ENCODE peak calls at places on chromosomes 13 and 19, in four cellular contexts. M is IMR-90, F is K562, B is GM12878. O is an unnamed sample.
A peak's percentile ranks its signal among the peaks of the same experiment; 100 is the strongest.

GRCh38 chr19:447816-448546 is 12.9 kb downstream of the SHC2 start:
- DNase-seq in M (no peak), F (no peak), B (no peak), O (no peak)

GRCh38 chr13:110042253-110042652 is 255.9 kb upstream of the IRS2 start:
- DNase-seq in F (no peak), B (no peak), M (peak; percentile 54), O (no peak)

GRCh38 chr19:37972803-37973202 is 65.8 kb downstream of the SIPA1L3 start:
- DNase-seq in M (no peak), F (no peak), B (no peak), O (no peak)

GRCh38 chr19:50793558-50794065 is 3.4 kb downstream of the ACP4 start:
- DNase-seq in B (no peak), F (no peak), M (no peak), O (no peak)

GRCh38 chr13:67964091-67964490 is 734.0 kb upstream of the PCDH9 start:
- DNase-seq in B (no peak), M (no peak), F (no peak), O (no peak)

GRCh38 chr13:88142653-88143052 is 471.5 kb downstream of the SLITRK5 start:
- DNase-seq in B (no peak), F (no peak), M (no peak), O (no peak)

GRCh38 chr19:50649433-50650391 is at the start of gene C19orf81:
- DNase-seq in F (peak; percentile 79), M (peak; percentile 6), B (no peak), O (no peak)

GRCh38 chr13:98576963-98577822 is at the start of gene STK24:
- DNase-seq in M (peak; percentile 74), B (no peak), F (peak; percentile 71), O (peak; percentile 78)

GRCh38 chr13:75326173-75327131 is 155.5 kb downstream of the TBC1D4 start:
- DNase-seq in M (peak; percentile 53), F (peak; percentile 62), B (no peak), O (peak; percentile 87)

GRCh38 chr13:113862766-113863510 is 938 bp downstream of the GAS6 start:
- DNase-seq in B (no peak), F (peak; percentile 56), M (no peak), O (peak; percentile 30)

GRCh38 chr19:40578442-40578908 is 1.8 kb downstream of the SHKBP1 start:
- DNase-seq in B (no peak), M (peak; percentile 41), F (peak; percentile 90), O (peak; percentile 28)

GRCh38 chr13:25981060-25981459 is 70.8 kb downstream of the SHISA2 start:
- DNase-seq in B (no peak), F (no peak), M (no peak), O (no peak)

GRCh38 chr13:32135655-32136054 is 104.1 kb downstream of the FRY start:
- DNase-seq in F (no peak), M (peak; percentile 89), B (no peak), O (no peak)

GRCh38 chr19:31220540-31220939 is 128.7 kb downstream of the TSHZ3 start:
- DNase-seq in M (no peak), B (no peak), F (peak; percentile 27), O (no peak)

GRCh38 chr13:29598321-29598720 is 2.8 kb upstream of the SLC7A1 start:
- DNase-seq in B (no peak), F (no peak), M (no peak), O (no peak)

GRCh38 chr13:27261376-27261775 is 9.3 kb upstream of the RASL11A start:
- DNase-seq in M (no peak), B (no peak), F (no peak), O (no peak)

GRCh38 chr13:39417643-39418042 is 185.3 kb downstream of the LHFPL6 start:
- DNase-seq in M (peak; percentile 72), F (no peak), B (no peak), O (peak; percentile 74)

GRCh38 chr13:77409412-77409811 is 82.5 kb upstream of the MYCBP2 start:
- DNase-seq in M (no peak), F (no peak), B (no peak), O (no peak)

GRCh38 chr19:18218159-18218558 is 8.1 kb downstream of the PDE4C start:
- DNase-seq in M (no peak), B (no peak), F (no peak), O (no peak)

GRCh38 chr13:34816543-34816942 is 125.5 kb upstream of the NBEA start:
- DNase-seq in B (no peak), F (no peak), M (no peak), O (no peak)

GRCh38 chr13:59422646-59423045 is 741.1 kb downstream of the DIAPH3 start:
- DNase-seq in B (no peak), F (no peak), M (peak; percentile 12), O (no peak)

GRCh38 chr19:18417250-18418033 is 1.8 kb upstream of the SSBP4 start:
- DNase-seq in B (no peak), F (peak; percentile 94), M (peak; percentile 73), O (peak; percentile 85)

GRCh38 chr13:67437246-67437645 is 207.1 kb upstream of the PCDH9 start:
- DNase-seq in M (no peak), B (no peak), F (no peak), O (no peak)

GRCh38 chr19:15015946-15016542 is 33.2 kb upstream of the CASP14 start:
- DNase-seq in F (peak; percentile 59), B (no peak), M (no peak), O (peak; percentile 6)

GRCh38 chr19:55173717-55174409 is 6.2 kb downstream of the SYT5 start:
- DNase-seq in M (peak; percentile 43), B (no peak), F (peak; percentile 94), O (no peak)
- H2AFZ ChIP-seq in M (peak overlapping the region; percentile 91), B (peak overlapping the region; percentile 58), F (peak overlapping the region; percentile 95), O (peak overlapping the region; percentile 74)

DNA sequence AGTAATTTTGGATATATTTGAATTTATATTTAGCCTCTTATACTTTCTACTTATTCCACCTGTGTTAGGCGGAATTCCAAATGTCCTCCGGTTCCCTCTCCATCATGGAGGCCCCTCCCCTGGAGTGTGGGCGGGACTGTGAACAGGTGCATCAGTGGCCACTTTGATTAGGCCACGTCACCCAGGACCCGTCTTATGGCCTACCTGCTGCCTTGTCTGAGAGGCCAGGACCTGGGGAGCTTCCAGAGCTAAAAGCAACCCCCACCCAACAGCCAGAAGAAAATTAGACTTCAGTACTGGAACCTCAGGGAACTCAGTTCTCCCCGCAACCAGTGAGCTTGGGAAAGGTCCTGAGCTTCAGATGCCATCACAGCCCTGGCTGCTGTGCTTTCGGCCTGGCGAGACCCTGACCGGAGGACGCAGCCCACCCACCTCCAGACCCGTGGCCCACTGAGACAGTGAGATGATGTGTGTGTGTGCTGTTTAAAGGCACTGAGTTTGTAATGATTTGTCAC is 200.2 kb upstream of the SOX1 start:
- DNase-seq in F (no peak), M (no peak), B (no peak), O (no peak)
- TF ChIP-seq FOS in F (no peak), M (no peak), B (no peak), O (no peak)

DNA sequence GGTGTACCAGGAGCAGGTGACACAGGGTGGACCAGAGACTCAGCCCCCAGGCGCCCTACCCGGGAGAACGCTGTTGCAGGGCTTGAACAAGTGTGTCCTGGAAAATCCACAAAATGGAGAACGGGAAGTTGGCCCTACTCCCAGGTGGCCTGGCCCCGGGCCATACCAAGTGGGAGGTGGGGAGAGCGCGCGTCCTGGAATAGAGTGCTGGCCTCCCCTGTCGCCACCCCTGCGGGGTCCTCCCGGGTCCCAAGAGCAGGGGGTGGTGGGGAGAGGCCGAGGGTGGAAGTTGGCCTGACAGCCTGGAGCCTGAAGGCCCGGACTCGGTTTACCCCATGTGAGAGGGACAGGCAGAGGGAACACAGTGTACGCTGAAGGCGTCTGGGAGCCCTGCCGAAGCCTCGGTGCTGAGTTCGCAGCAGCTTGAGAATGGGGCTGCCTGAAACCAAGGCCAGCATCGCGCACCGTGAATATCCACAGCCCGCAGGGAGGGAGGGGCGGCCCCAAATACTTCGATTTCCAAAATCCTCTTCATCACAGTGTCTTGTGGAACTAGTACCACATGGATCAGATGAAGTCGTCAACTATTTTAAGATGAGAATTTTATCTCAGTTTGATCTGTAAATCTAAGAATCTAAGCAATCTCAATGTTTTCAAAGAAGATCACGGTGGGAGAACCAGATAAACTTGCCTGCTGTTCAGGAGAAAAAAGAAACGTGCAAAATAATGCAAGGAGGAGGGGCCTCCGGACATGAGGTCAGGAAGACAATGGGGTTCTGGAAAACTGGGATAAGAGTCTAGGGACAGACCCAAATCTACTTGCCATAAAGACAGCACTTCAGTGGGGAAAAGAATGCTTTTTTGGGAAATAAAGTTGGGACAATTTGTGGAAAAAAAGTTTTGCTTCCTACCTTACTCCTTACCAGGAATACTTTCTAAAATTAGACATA is 10.4 kb upstream of the KLF16 start:
- DNase-seq in M (no peak), B (no peak), F (peak; percentile 57), O (peak; percentile 50)
- H2AFZ ChIP-seq in M (no peak overlapping the region), B (no peak overlapping the region), F (peak overlapping the region; percentile 30), O (no peak overlapping the region)

GRCh38 chr13:46180393-46180792 is 1.6 kb downstream of the LCP1 start:
- DNase-seq in F (peak; percentile 21), M (no peak), B (no peak), O (no peak)

GRCh38 chr13:46178143-46178542 is 3.8 kb downstream of the LCP1 start:
- DNase-seq in B (no peak), M (no peak), F (no peak), O (no peak)

GRCh38 chr13:46181799-46182490 is at the start of gene LCP1:
- DNase-seq in B (peak; percentile 97), F (peak; percentile 79), M (no peak), O (no peak)

GRCh38 chr13:46178821-46179220 is 3.2 kb downstream of the LCP1 start:
- DNase-seq in B (no peak), F (no peak), M (no peak), O (no peak)

GRCh38 chr13:46179576-46180368 is 2.2 kb downstream of the LCP1 start:
- DNase-seq in B (no peak), M (no peak), F (peak; percentile 50), O (no peak)
- TF ChIP-seq FOS in B (no peak), M (no peak), F (no peak), O (no peak)